ENCODE peak calls at places on chromosomes 11 and 22, in eight cellular contexts. One of them, this sample, is unnamed.

GRCh38 chr11:17581732-17582053 is 34.6 kb downstream of the OTOG start:
- DNase-seq in NB4: no peak
- DNase-seq in breast epithelium: peak; percentile 27
- DNase-seq in A549: no peak
- DNase-seq in HCT116: no peak
- DNase-seq in ovary: no peak
- DNase-seq in endothelial cell of umbilical vein: no peak
- DNase-seq in Peyer's patch: no peak
- DNase-seq in this sample: no peak

GRCh38 chr22:40544758-40545157 is 91.8 kb downstream of the MRTFA start:
- DNase-seq in NB4: no peak
- DNase-seq in endothelial cell of umbilical vein: no peak
- DNase-seq in ovary: no peak
- DNase-seq in Peyer's patch: no peak
- DNase-seq in HCT116: no peak
- DNase-seq in breast epithelium: no peak
- DNase-seq in A549: no peak
- DNase-seq in this sample: no peak

GRCh38 chr22:40107756-40108437 is 69.8 kb upstream of the TNRC6B start:
- DNase-seq in NB4: no peak
- DNase-seq in ovary: no peak
- DNase-seq in A549: no peak
- DNase-seq in Peyer's patch: peak; percentile 48
- DNase-seq in HCT116: no peak
- DNase-seq in endothelial cell of umbilical vein: no peak
- DNase-seq in breast epithelium: no peak
- DNase-seq in this sample: no peak

GRCh38 chr22:23240639-23241389 is 60.5 kb downstream of the BCR start:
- DNase-seq in ovary: no peak
- DNase-seq in A549: peak; percentile 7
- DNase-seq in Peyer's patch: no peak
- DNase-seq in breast epithelium: no peak
- DNase-seq in HCT116: no peak
- DNase-seq in endothelial cell of umbilical vein: peak; percentile 93
- DNase-seq in NB4: peak; percentile 40
- DNase-seq in this sample: no peak

GRCh38 chr11:60782393-60783140 is 2.6 kb upstream of the MS4A10 start:
- DNase-seq in Peyer's patch: no peak
- DNase-seq in endothelial cell of umbilical vein: no peak
- DNase-seq in breast epithelium: no peak
- DNase-seq in ovary: no peak
- DNase-seq in HCT116: no peak
- DNase-seq in NB4: no peak
- DNase-seq in A549: no peak
- DNase-seq in this sample: no peak

GRCh38 chr11:1117970-1118369 is 39.8 kb upstream of the MUC5AC start:
- DNase-seq in ovary: no peak
- DNase-seq in endothelial cell of umbilical vein: no peak
- DNase-seq in breast epithelium: no peak
- DNase-seq in Peyer's patch: peak; percentile 28
- DNase-seq in A549: no peak
- DNase-seq in HCT116: no peak
- DNase-seq in NB4: no peak
- DNase-seq in this sample: peak; percentile 53

GRCh38 chr11:114162719-114163123 is 103.2 kb downstream of the ZBTB16 start:
- DNase-seq in Peyer's patch: peak; percentile 85
- DNase-seq in NB4: no peak
- DNase-seq in breast epithelium: peak; percentile 93
- DNase-seq in A549: peak; percentile 35
- DNase-seq in endothelial cell of umbilical vein: peak; percentile 99
- DNase-seq in ovary: peak; percentile 91
- DNase-seq in HCT116: no peak
- DNase-seq in this sample: peak; percentile 99

GRCh38 chr11:32259641-32260081 is 168.8 kb downstream of the RCN1 start:
- DNase-seq in ovary: no peak
- DNase-seq in NB4: peak; percentile 9
- DNase-seq in HCT116: no peak
- DNase-seq in Peyer's patch: no peak
- DNase-seq in A549: no peak
- DNase-seq in breast epithelium: no peak
- DNase-seq in endothelial cell of umbilical vein: no peak
- DNase-seq in this sample: no peak

GRCh38 chr11:4636136-4636535 is 1.1 kb upstream of the OR51D1 start:
- DNase-seq in endothelial cell of umbilical vein: no peak
- DNase-seq in HCT116: no peak
- DNase-seq in Peyer's patch: no peak
- DNase-seq in ovary: no peak
- DNase-seq in NB4: no peak
- DNase-seq in A549: no peak
- DNase-seq in breast epithelium: no peak
- DNase-seq in this sample: no peak

GRCh38 chr22:17896552-17896951 is 122.3 kb upstream of the BID start:
- DNase-seq in breast epithelium: no peak
- DNase-seq in NB4: no peak
- DNase-seq in A549: peak; percentile 44
- DNase-seq in endothelial cell of umbilical vein: no peak
- DNase-seq in HCT116: no peak
- DNase-seq in Peyer's patch: no peak
- DNase-seq in ovary: no peak
- DNase-seq in this sample: peak; percentile 81

GRCh38 chr22:44340271-44341239 is 27.8 kb upstream of the SHISAL1 start:
- DNase-seq in Peyer's patch: no peak
- DNase-seq in NB4: no peak
- DNase-seq in breast epithelium: no peak
- DNase-seq in HCT116: no peak
- DNase-seq in endothelial cell of umbilical vein: no peak
- DNase-seq in A549: no peak
- DNase-seq in ovary: no peak
- DNase-seq in this sample: no peak

GRCh38 chr22:41092023-41092817 is at the start of gene EP300:
- DNase-seq in Peyer's patch: peak; percentile 89
- DNase-seq in endothelial cell of umbilical vein: peak; percentile 70
- DNase-seq in NB4: peak; percentile 91
- DNase-seq in ovary: peak; percentile 86
- DNase-seq in HCT116: peak; percentile 40
- DNase-seq in breast epithelium: peak; percentile 87
- DNase-seq in A549: peak; percentile 73
- DNase-seq in this sample: peak; percentile 95

GRCh38 chr22:28799834-28800307 is 498 bp downstream of the XBP1 start:
- DNase-seq in breast epithelium: peak; percentile 61
- DNase-seq in HCT116: no peak
- DNase-seq in Peyer's patch: peak; percentile 84
- DNase-seq in ovary: peak; percentile 85
- DNase-seq in NB4: peak; percentile 52
- DNase-seq in A549: no peak
- DNase-seq in endothelial cell of umbilical vein: peak; percentile 68
- DNase-seq in this sample: peak; percentile 85

GRCh38 chr22:48154169-48154942 is 1391.9 kb downstream of the TBC1D22A start:
- DNase-seq in endothelial cell of umbilical vein: no peak
- DNase-seq in Peyer's patch: no peak
- DNase-seq in A549: no peak
- DNase-seq in breast epithelium: no peak
- DNase-seq in NB4: no peak
- DNase-seq in ovary: no peak
- DNase-seq in HCT116: no peak
- DNase-seq in this sample: no peak

GRCh38 chr11:14645247-14645912 is 1.8 kb downstream of the PDE3B start:
- DNase-seq in A549: peak; percentile 21
- DNase-seq in Peyer's patch: no peak
- DNase-seq in HCT116: no peak
- DNase-seq in endothelial cell of umbilical vein: peak; percentile 28
- DNase-seq in ovary: no peak
- DNase-seq in NB4: peak; percentile 53
- DNase-seq in breast epithelium: no peak
- DNase-seq in this sample: no peak

GRCh38 chr11:14644396-14645246 is 1.0 kb downstream of the PDE3B start:
- DNase-seq in HCT116: peak; percentile 12
- DNase-seq in ovary: peak; percentile 48
- DNase-seq in NB4: peak; percentile 55
- DNase-seq in endothelial cell of umbilical vein: peak; percentile 38
- DNase-seq in breast epithelium: no peak
- DNase-seq in A549: peak; percentile 28
- DNase-seq in Peyer's patch: peak; percentile 73
- DNase-seq in this sample: peak; percentile 68

GRCh38 chr11:14642873-14643696 is 519 bp upstream of the PDE3B start:
- DNase-seq in A549: no peak
- DNase-seq in ovary: no peak
- DNase-seq in breast epithelium: no peak
- DNase-seq in Peyer's patch: no peak
- DNase-seq in HCT116: no peak
- DNase-seq in NB4: peak; percentile 57
- DNase-seq in endothelial cell of umbilical vein: no peak
- DNase-seq in this sample: peak; percentile 68

GRCh38 chr11:14642453-14642852 is 1.2 kb upstream of the PDE3B start:
- DNase-seq in endothelial cell of umbilical vein: no peak
- DNase-seq in Peyer's patch: no peak
- DNase-seq in breast epithelium: no peak
- DNase-seq in NB4: peak; percentile 45
- DNase-seq in ovary: no peak
- DNase-seq in HCT116: no peak
- DNase-seq in A549: no peak
- DNase-seq in this sample: no peak

GRCh38 chr11:14643697-14644395 is at the start of gene PDE3B:
- DNase-seq in NB4: peak; percentile 93
- DNase-seq in HCT116: peak; percentile 59
- DNase-seq in A549: peak; percentile 80
- DNase-seq in breast epithelium: peak; percentile 51
- DNase-seq in Peyer's patch: peak; percentile 86
- DNase-seq in ovary: peak; percentile 70
- DNase-seq in endothelial cell of umbilical vein: peak; percentile 35
- DNase-seq in this sample: peak; percentile 93
- TF ChIP-seq POLR2A in NB4: peak; percentile 74
- TF ChIP-seq POLR2A in HCT116: peak; percentile 90
- TF ChIP-seq POLR2A in A549: peak; percentile 38
- TF ChIP-seq POLR2A in breast epithelium: no peak
- TF ChIP-seq POLR2A in Peyer's patch: peak; percentile 63
- TF ChIP-seq POLR2A in ovary: no peak
- TF ChIP-seq POLR2A in endothelial cell of umbilical vein: no peak
- TF ChIP-seq POLR2A in this sample: peak; percentile 59

GRCh38 chr11:65421204-65422103 is 1.1 kb upstream of the NEAT1 start:
- DNase-seq in endothelial cell of umbilical vein: peak; percentile 93
- DNase-seq in breast epithelium: peak; percentile 95
- DNase-seq in NB4: peak; percentile 80
- DNase-seq in ovary: peak; percentile 89
- DNase-seq in Peyer's patch: peak; percentile 91
- DNase-seq in A549: peak; percentile 79
- DNase-seq in HCT116: peak; percentile 87
- DNase-seq in this sample: peak; percentile 98

GRCh38 chr11:65418681-65419459 is 3.7 kb upstream of the NEAT1 start:
- DNase-seq in HCT116: peak; percentile 84
- DNase-seq in A549: peak; percentile 94
- DNase-seq in endothelial cell of umbilical vein: peak; percentile 97
- DNase-seq in NB4: peak; percentile 99
- DNase-seq in Peyer's patch: peak; percentile 96
- DNase-seq in ovary: peak; percentile 95
- DNase-seq in breast epithelium: peak; percentile 97
- DNase-seq in this sample: peak; percentile 99

GRCh38 chr11:65420506-65421203 is 1.9 kb upstream of the NEAT1 start:
- DNase-seq in endothelial cell of umbilical vein: no peak
- DNase-seq in Peyer's patch: peak; percentile 48
- DNase-seq in ovary: peak; percentile 31
- DNase-seq in A549: no peak
- DNase-seq in HCT116: no peak
- DNase-seq in NB4: no peak
- DNase-seq in breast epithelium: no peak
- DNase-seq in this sample: no peak

GRCh38 chr11:65419460-65419772 is 3.2 kb upstream of the NEAT1 start:
- DNase-seq in breast epithelium: no peak
- DNase-seq in A549: no peak
- DNase-seq in NB4: no peak
- DNase-seq in endothelial cell of umbilical vein: no peak
- DNase-seq in HCT116: no peak
- DNase-seq in ovary: peak; percentile 61
- DNase-seq in Peyer's patch: no peak
- DNase-seq in this sample: peak; percentile 77

DNA sequence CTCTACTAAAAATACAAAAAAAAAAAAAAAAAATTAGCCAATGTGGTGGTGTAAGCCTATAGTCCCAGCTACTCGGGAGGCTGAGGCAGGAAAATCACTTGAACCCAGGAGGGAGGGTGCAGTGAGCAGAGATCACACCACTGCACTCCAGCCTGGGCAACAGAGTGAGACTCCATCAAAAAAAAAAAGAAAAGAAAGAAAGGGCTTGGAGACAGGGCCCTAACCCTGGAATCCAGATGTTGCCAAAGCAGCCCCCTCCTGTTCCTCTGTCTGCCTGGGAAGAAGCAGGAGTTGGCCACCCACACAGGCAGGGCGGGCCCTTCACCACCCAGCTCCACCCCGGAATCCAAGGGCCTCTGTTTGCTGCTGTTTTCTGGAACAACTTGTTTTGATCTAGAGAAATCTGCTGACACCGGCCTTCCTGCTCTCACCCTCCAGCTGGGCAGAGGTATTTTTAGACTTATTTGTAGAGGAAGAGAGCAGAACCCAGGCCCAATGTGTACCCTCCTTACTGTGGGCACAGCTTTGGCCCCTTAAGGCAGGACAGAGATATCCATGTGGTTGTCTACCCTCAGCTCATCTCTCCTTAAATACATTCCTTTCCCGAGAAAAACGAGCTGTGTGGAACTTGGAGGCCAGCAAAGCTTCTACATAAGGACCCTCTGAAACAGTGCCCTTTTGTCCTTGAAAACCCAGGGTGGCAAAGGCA is 2.7 kb upstream of the NEAT1 start:
- DNase-seq in A549: no peak
- DNase-seq in breast epithelium: peak; percentile 94
- DNase-seq in NB4: peak; percentile 65
- DNase-seq in HCT116: peak; percentile 77
- DNase-seq in endothelial cell of umbilical vein: peak; percentile 92
- DNase-seq in ovary: peak; percentile 91
- DNase-seq in Peyer's patch: peak; percentile 91
- DNase-seq in this sample: peak; percentile 98
- TF ChIP-seq POLR2A in A549: no peak
- TF ChIP-seq POLR2A in breast epithelium: no peak
- TF ChIP-seq POLR2A in NB4: no peak
- TF ChIP-seq POLR2A in HCT116: no peak
- TF ChIP-seq POLR2A in endothelial cell of umbilical vein: peak; percentile 65
- TF ChIP-seq POLR2A in ovary: peak; percentile 31
- TF ChIP-seq POLR2A in Peyer's patch: peak; percentile 95
- TF ChIP-seq POLR2A in this sample: peak; percentile 64

DNA sequence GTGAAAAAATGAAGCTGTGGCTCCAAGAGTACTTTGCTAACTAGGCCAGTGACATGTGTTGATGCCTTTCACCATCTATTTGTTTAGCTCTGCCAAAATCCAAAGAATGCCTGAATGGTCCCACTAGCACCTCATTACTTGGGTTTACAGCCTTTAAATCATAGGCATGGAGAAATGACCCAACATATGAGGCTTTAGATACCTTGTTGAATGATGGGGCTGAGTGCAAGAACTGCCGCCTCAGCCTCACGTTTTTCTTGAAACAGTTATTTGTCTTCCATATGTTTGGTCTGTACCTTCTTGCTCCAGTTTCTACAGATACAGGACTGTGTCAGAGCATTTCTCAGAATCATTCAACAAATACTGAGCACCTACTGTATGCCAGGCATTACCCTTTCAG is 8.4 kb downstream of the RBM4 start:
- DNase-seq in NB4: no peak
- DNase-seq in endothelial cell of umbilical vein: no peak
- DNase-seq in A549: no peak
- DNase-seq in breast epithelium: no peak
- DNase-seq in ovary: no peak
- DNase-seq in HCT116: no peak
- DNase-seq in Peyer's patch: no peak
- DNase-seq in this sample: no peak
- TF ChIP-seq POLR2A in NB4: no peak
- TF ChIP-seq POLR2A in endothelial cell of umbilical vein: no peak
- TF ChIP-seq POLR2A in A549: no peak
- TF ChIP-seq POLR2A in breast epithelium: no peak
- TF ChIP-seq POLR2A in ovary: no peak
- TF ChIP-seq POLR2A in HCT116: no peak
- TF ChIP-seq POLR2A in Peyer's patch: no peak
- TF ChIP-seq POLR2A in this sample: no peak

GRCh38 chr11:19116971-19117759 is at the start of gene ZDHHC13:
- DNase-seq in Peyer's patch: peak; percentile 97
- DNase-seq in HCT116: peak; percentile 80
- DNase-seq in NB4: peak; percentile 93
- DNase-seq in ovary: peak; percentile 95
- DNase-seq in breast epithelium: peak; percentile 92
- DNase-seq in A549: peak; percentile 97
- DNase-seq in endothelial cell of umbilical vein: peak; percentile 96
- DNase-seq in this sample: peak; percentile 95
- TF ChIP-seq POLR2A in Peyer's patch: peak; percentile 75
- TF ChIP-seq POLR2A in HCT116: peak; percentile 24
- TF ChIP-seq POLR2A in NB4: peak; percentile 46
- TF ChIP-seq POLR2A in ovary: no peak
- TF ChIP-seq POLR2A in breast epithelium: peak; percentile 42
- TF ChIP-seq POLR2A in A549: peak; percentile 66
- TF ChIP-seq POLR2A in endothelial cell of umbilical vein: peak; percentile 78
- TF ChIP-seq POLR2A in this sample: no peak

This sample was measured in sigmoid colon.